ENCODE peak calls at places on chromosomes 1 and 21, in seven cellular contexts. Z, Y, G, V, I, H and Q are unnamed samples.

GRCh38 chr21:42691901-42692559 is 38.6 kb downstream of the PDE9A start:
- DNase-seq in Z (no peak), Y (no peak), G (no peak), V (no peak), I (no peak), H (no peak), Q (no peak)

GRCh38 chr1:187261637-187262036 is 432.9 kb downstream of the PLA2G4A start:
- DNase-seq in Z (no peak), Y (peak; percentile 43), G (no peak), V (no peak), I (no peak), H (no peak), Q (no peak)

GRCh38 chr1:230861970-230862595 is 6.2 kb downstream of the C1orf198 start:
- DNase-seq in Z (no peak), Y (no peak), G (peak; percentile 43), V (no peak), I (no peak), H (no peak), Q (no peak)

GRCh38 chr1:72241397-72241796 is 40.9 kb downstream of the NEGR1 start:
- DNase-seq in Z (no peak), Y (no peak), G (no peak), V (peak; percentile 3), I (no peak), H (no peak), Q (no peak)

GRCh38 chr1:228455715-228456114 is 31.5 kb upstream of the RNF187 start:
- DNase-seq in Z (no peak), Y (no peak), G (peak; percentile 25), V (no peak), I (no peak), H (no peak), Q (no peak)

GRCh38 chr1:34452451-34452850 is 275.7 kb downstream of the C1orf94 start:
- DNase-seq in Z (no peak), Y (no peak), G (no peak), V (no peak), I (no peak), H (no peak), Q (no peak)

GRCh38 chr1:198153103-198153502 is 3.7 kb upstream of the NEK7 start:
- DNase-seq in Z (no peak), Y (no peak), G (no peak), V (no peak), I (no peak), H (no peak), Q (no peak)

GRCh38 chr1:44208216-44208615 is 5.1 kb upstream of the DMAP1 start:
- DNase-seq in Z (no peak), Y (no peak), G (no peak), V (no peak), I (no peak), H (no peak), Q (no peak)

GRCh38 chr1:38891753-38892152 is 10.4 kb upstream of the GJA9 start:
- DNase-seq in Z (no peak), Y (no peak), G (no peak), V (peak; percentile 20), I (peak; percentile 25), H (peak; percentile 18), Q (peak; percentile 31)

GRCh38 chr21:45894107-45894810 is 87.3 kb upstream of the COL6A1 start:
- DNase-seq in Z (no peak), Y (peak; percentile 31), G (peak; percentile 79), V (no peak), I (no peak), H (no peak), Q (no peak)

GRCh38 chr1:167977245-167977644 is 40.4 kb upstream of the MPC2 start:
- DNase-seq in Z (no peak), Y (no peak), G (no peak), V (no peak), I (no peak), H (no peak), Q (no peak)

GRCh38 chr1:36669297-36669696 is 186.6 kb upstream of the CSF3R start:
- DNase-seq in Z (no peak), Y (no peak), G (no peak), V (no peak), I (no peak), H (no peak), Q (no peak)

GRCh38 chr1:206111528-206111927 is 5.7 kb downstream of the AVPR1B start:
- DNase-seq in Z (no peak), Y (no peak), G (no peak), V (peak; percentile 73), I (peak; percentile 32), H (no peak), Q (no peak)

GRCh38 chr21:16911166-16911607 is 601.7 kb upstream of the CXADR start:
- DNase-seq in Z (no peak), Y (no peak), G (no peak), V (no peak), I (no peak), H (no peak), Q (no peak)